ENCODE peak calls at places on chromosome 19, in four cellular contexts. One of them, this sample, is unnamed.
A peak's percentile ranks its signal among the peaks of the same experiment; 100 is the strongest.

GRCh38 chr19:13965926-13966683 is 13.8 kb downstream of the DCAF15 start:
- DNase-seq in suprapubic skin: no peak
- DNase-seq in brain microvascular endothelial cell: no peak
- DNase-seq in breast epithelium: no peak
- DNase-seq in this sample: no peak

GRCh38 chr19:10353793-10354391 is 14.5 kb upstream of the ICAM3 start:
- DNase-seq in brain microvascular endothelial cell: peak; percentile 30
- DNase-seq in breast epithelium: no peak
- DNase-seq in suprapubic skin: no peak
- DNase-seq in this sample: no peak

GRCh38 chr19:15137777-15138176 is 30.6 kb downstream of the SYDE1 start:
- DNase-seq in suprapubic skin: no peak
- DNase-seq in brain microvascular endothelial cell: no peak
- DNase-seq in breast epithelium: no peak
- DNase-seq in this sample: no peak

GRCh38 chr19:7687177-7687576 is 6.5 kb downstream of the TRAPPC5 start:
- DNase-seq in breast epithelium: no peak
- DNase-seq in brain microvascular endothelial cell: no peak
- DNase-seq in suprapubic skin: no peak
- DNase-seq in this sample: no peak

GRCh38 chr19:47813995-47814328 is 7.8 kb upstream of the CRX start:
- DNase-seq in brain microvascular endothelial cell: no peak
- DNase-seq in breast epithelium: no peak
- DNase-seq in suprapubic skin: no peak
- DNase-seq in this sample: no peak

GRCh38 chr19:17197666-17198065 is 17.5 kb upstream of the USE1 start:
- DNase-seq in breast epithelium: no peak
- DNase-seq in suprapubic skin: no peak
- DNase-seq in brain microvascular endothelial cell: no peak
- DNase-seq in this sample: no peak

GRCh38 chr19:56155124-56155687 is 14.1 kb downstream of the ZNF444 start:
- DNase-seq in brain microvascular endothelial cell: no peak
- DNase-seq in breast epithelium: no peak
- DNase-seq in suprapubic skin: no peak
- DNase-seq in this sample: no peak

GRCh38 chr19:7370546-7370945 is 21.8 kb downstream of the ARHGEF18 start:
- DNase-seq in breast epithelium: no peak
- DNase-seq in suprapubic skin: no peak
- DNase-seq in brain microvascular endothelial cell: no peak
- DNase-seq in this sample: no peak

GRCh38 chr19:16623066-16623465 is 4.9 kb downstream of the MED26 start:
- DNase-seq in suprapubic skin: no peak
- DNase-seq in brain microvascular endothelial cell: no peak
- DNase-seq in breast epithelium: no peak
- DNase-seq in this sample: no peak

GRCh38 chr19:10256551-10256950 is 4.5 kb downstream of the MRPL4 start:
- DNase-seq in brain microvascular endothelial cell: no peak
- DNase-seq in suprapubic skin: no peak
- DNase-seq in breast epithelium: no peak
- DNase-seq in this sample: no peak

GRCh38 chr19:11390359-11390758 is 6.2 kb upstream of the EPOR start:
- DNase-seq in suprapubic skin: no peak
- DNase-seq in brain microvascular endothelial cell: no peak
- DNase-seq in breast epithelium: no peak
- DNase-seq in this sample: no peak

GRCh38 chr19:17658666-17659065 is 29.5 kb downstream of the UNC13A start:
- DNase-seq in breast epithelium: no peak
- DNase-seq in brain microvascular endothelial cell: no peak
- DNase-seq in suprapubic skin: no peak
- DNase-seq in this sample: no peak

GRCh38 chr19:18850560-18851375 is 19.0 kb downstream of the UPF1 start:
- DNase-seq in breast epithelium: no peak
- DNase-seq in suprapubic skin: no peak
- DNase-seq in brain microvascular endothelial cell: no peak
- DNase-seq in this sample: no peak
- H3K27ac ChIP-seq in breast epithelium: peak overlapping the region; percentile 86
- H3K27ac ChIP-seq in suprapubic skin: peak overlapping the region; percentile 77
- H3K27ac ChIP-seq in brain microvascular endothelial cell: no peak overlapping the region
- H3K27ac ChIP-seq in this sample: peak overlapping the region; percentile 73

GRCh38 chr19:49451430-49452181 is at the start of gene PIH1D1:
- DNase-seq in suprapubic skin: peak; percentile 99
- DNase-seq in breast epithelium: peak; percentile 96
- DNase-seq in brain microvascular endothelial cell: peak; percentile 100
- DNase-seq in this sample: peak; percentile 96
- TF ChIP-seq CTCF in suprapubic skin: peak; percentile 10
- TF ChIP-seq CTCF in breast epithelium: no peak
- TF ChIP-seq CTCF in brain microvascular endothelial cell: peak; percentile 47
- TF ChIP-seq CTCF in this sample: peak; percentile 57

GRCh38 chr19:54600228-54600627 is 6.8 kb downstream of the LILRA1 start:
- DNase-seq in breast epithelium: no peak
- DNase-seq in suprapubic skin: no peak
- DNase-seq in brain microvascular endothelial cell: no peak
- DNase-seq in this sample: no peak

DNA sequence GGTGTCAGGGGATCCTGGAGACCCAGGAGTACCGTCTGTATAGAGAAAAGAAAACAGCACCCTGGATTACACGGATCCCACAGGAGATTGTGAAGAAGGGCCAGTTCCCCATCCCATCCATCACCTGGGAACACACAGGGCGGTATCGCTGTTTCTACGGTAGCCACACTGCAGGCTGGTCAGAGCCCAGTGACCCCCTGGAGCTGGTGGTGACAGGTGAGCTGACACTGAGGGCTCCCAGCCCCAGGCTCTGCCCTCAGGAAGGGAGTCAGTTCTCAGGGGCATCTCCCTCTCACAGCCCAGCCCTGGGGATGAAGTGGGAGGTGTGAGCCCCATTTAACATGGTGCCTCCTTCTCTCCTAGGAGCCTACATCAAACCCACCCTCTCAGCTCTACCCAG is 1.3 kb downstream of the LILRA1 start:
- DNase-seq in brain microvascular endothelial cell: no peak
- DNase-seq in suprapubic skin: no peak
- DNase-seq in breast epithelium: no peak
- DNase-seq in this sample: no peak
- H3K27ac ChIP-seq in brain microvascular endothelial cell: no peak overlapping the region
- H3K27ac ChIP-seq in suprapubic skin: no peak overlapping the region
- H3K27ac ChIP-seq in breast epithelium: no peak overlapping the region
- H3K27ac ChIP-seq in this sample: no peak overlapping the region

GRCh38 chr19:51971624-51972023 is 15.0 kb downstream of the ZNF350 start:
- DNase-seq in brain microvascular endothelial cell: no peak
- DNase-seq in suprapubic skin: no peak
- DNase-seq in breast epithelium: no peak
- DNase-seq in this sample: no peak

GRCh38 chr19:51965583-51965982 is 21.1 kb downstream of the ZNF350 start:
- DNase-seq in brain microvascular endothelial cell: no peak
- DNase-seq in suprapubic skin: no peak
- DNase-seq in breast epithelium: no peak
- DNase-seq in this sample: no peak

DNA sequence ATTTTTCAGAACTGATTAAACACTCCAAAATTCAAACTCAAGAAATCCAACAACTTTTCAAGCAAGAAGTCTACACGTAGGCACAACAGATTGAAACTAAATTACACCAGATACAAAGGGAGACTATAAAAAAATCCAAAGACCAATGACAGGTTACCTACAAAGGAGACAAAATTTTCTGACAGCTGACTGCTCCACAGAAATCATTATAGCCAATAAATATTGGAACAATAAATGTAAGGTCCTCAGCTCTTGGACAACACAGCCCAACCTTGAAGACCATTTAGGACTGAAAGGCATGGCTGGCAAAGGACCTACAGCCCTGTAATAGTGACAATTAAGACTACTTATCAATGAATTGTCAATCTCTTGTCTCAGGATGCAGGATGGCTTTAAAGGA is 15.9 kb downstream of the ZNF350 start:
- DNase-seq in breast epithelium: no peak
- DNase-seq in brain microvascular endothelial cell: no peak
- DNase-seq in suprapubic skin: no peak
- DNase-seq in this sample: no peak
- TF ChIP-seq CTCF in breast epithelium: no peak
- TF ChIP-seq CTCF in brain microvascular endothelial cell: no peak
- TF ChIP-seq CTCF in suprapubic skin: no peak
- TF ChIP-seq CTCF in this sample: no peak

GRCh38 chr19:1438035-1438932 is at the start of gene RPS15:
- DNase-seq in breast epithelium: peak; percentile 97
- DNase-seq in brain microvascular endothelial cell: peak; percentile 85
- DNase-seq in suprapubic skin: peak; percentile 96
- DNase-seq in this sample: peak; percentile 92

GRCh38 chr19:1437609-1438008 is 587 bp upstream of the RPS15 start:
- DNase-seq in brain microvascular endothelial cell: no peak
- DNase-seq in suprapubic skin: no peak
- DNase-seq in breast epithelium: no peak
- DNase-seq in this sample: no peak

GRCh38 chr19:1441022-1441426 is 2.8 kb downstream of the RPS15 start:
- DNase-seq in breast epithelium: no peak
- DNase-seq in suprapubic skin: no peak
- DNase-seq in brain microvascular endothelial cell: no peak
- DNase-seq in this sample: no peak

GRCh38 chr19:1440418-1440801 is 2.2 kb downstream of the RPS15 start:
- DNase-seq in brain microvascular endothelial cell: no peak
- DNase-seq in breast epithelium: no peak
- DNase-seq in suprapubic skin: no peak
- DNase-seq in this sample: no peak

GRCh38 chr19:1438933-1439358 is 750 bp downstream of the RPS15 start:
- DNase-seq in breast epithelium: no peak
- DNase-seq in brain microvascular endothelial cell: no peak
- DNase-seq in suprapubic skin: no peak
- DNase-seq in this sample: no peak
- H3K27ac ChIP-seq in breast epithelium: peak overlapping the region; percentile 97
- H3K27ac ChIP-seq in brain microvascular endothelial cell: peak overlapping the region; percentile 93
- H3K27ac ChIP-seq in suprapubic skin: peak overlapping the region; percentile 83
- H3K27ac ChIP-seq in this sample: peak overlapping the region; percentile 89

DNA sequence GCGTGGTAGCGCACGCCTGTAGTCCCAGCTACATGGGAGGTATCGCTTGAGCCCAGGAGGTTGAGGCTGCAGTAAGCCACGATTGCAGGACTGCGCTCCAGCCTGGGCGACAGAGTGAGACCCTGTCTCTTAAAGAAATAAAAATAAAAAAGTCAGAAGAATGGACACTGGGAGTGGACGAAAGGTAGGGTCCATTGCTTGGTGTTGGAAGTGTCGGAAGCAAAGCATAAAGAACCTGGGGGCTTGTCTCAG is 392 bp upstream of the ARHGAP33 start:
- DNase-seq in suprapubic skin: no peak
- DNase-seq in breast epithelium: no peak
- DNase-seq in brain microvascular endothelial cell: no peak
- DNase-seq in this sample: no peak
- TF ChIP-seq CTCF in suprapubic skin: no peak
- TF ChIP-seq CTCF in breast epithelium: no peak
- TF ChIP-seq CTCF in brain microvascular endothelial cell: no peak
- TF ChIP-seq CTCF in this sample: no peak